ENCODE peak calls at places on chromosomes 7 and 10, in ten cellular contexts. D is SHP77; X is stimulated activated CD4-positive, alpha-beta T cell treated with anti-CD3 and anti-CD28 coated beads, Interleukin-12 subunit alpha, Interleukin-12 subunit beta, amount 100 ng/mL, for 24 hours; A is HuH-7; O is neural crest cell; R is HTR-8/SVneo; K is substantia nigra; G is fibroblast of lung; J is dorsolateral prefrontal cortex; N is T-helper 1 cell. F is an unnamed sample.

GRCh38 chr7:64890761-64891666 is 12.1 kb upstream of the ZNF273 start:
- DNase-seq in D (no peak), J (no peak), O (no peak), A (peak; percentile 20), N (no peak), X (no peak), G (no peak), R (no peak), K (no peak), F (no peak)

GRCh38 chr10:98236866-98237265 is 31.1 kb downstream of the LOXL4 start:
- DNase-seq in N (no peak), K (no peak), O (no peak), X (no peak), A (no peak), J (no peak), G (no peak), R (no peak), D (no peak), F (no peak)

GRCh38 chr7:103990991-103991390 is 1.5 kb upstream of the RELN start:
- DNase-seq in R (no peak), N (no peak), A (no peak), O (no peak), D (peak; percentile 11), G (no peak), K (no peak), J (no peak), X (no peak), F (no peak)

GRCh38 chr7:42915356-42915755 is 3.5 kb upstream of the C7orf25 start:
- DNase-seq in K (no peak), N (no peak), G (peak; percentile 21), O (no peak), R (no peak), A (no peak), J (no peak), D (no peak), X (no peak), F (peak; percentile 20)

GRCh38 chr7:150938566-150938965 is 39.6 kb downstream of the KCNH2 start:
- DNase-seq in X (no peak), R (no peak), J (no peak), G (no peak), K (no peak), N (no peak), O (no peak), D (no peak), A (no peak), F (no peak)

GRCh38 chr7:30143748-30144251 is 9.0 kb downstream of the MTURN start:
- DNase-seq in D (peak; percentile 65), O (no peak), A (no peak), N (no peak), X (no peak), R (no peak), G (peak; percentile 43), K (no peak), J (no peak), F (no peak)

GRCh38 chr10:4661572-4662255 is 164.3 kb upstream of the AKR1E2 start:
- DNase-seq in J (no peak), O (no peak), G (peak; percentile 33), K (no peak), R (no peak), X (no peak), A (no peak), N (no peak), D (no peak), F (no peak)

GRCh38 chr10:94035982-94036663 is 42.4 kb downstream of the PLCE1 start:
- DNase-seq in J (no peak), N (no peak), A (no peak), O (no peak), D (no peak), G (no peak), X (no peak), K (no peak), R (no peak), F (peak; percentile 83)

GRCh38 chr10:91598211-91598981 is 34.5 kb downstream of the PPP1R3C start:
- DNase-seq in O (no peak), G (peak; percentile 92), D (no peak), R (peak; percentile 73), J (no peak), X (no peak), K (no peak), N (no peak), A (no peak), F (no peak)

GRCh38 chr7:148882668-148883232 is 1.3 kb downstream of the EZH2 start:
- DNase-seq in O (no peak), G (no peak), K (no peak), N (no peak), R (no peak), X (no peak), J (no peak), A (no peak), D (no peak), F (no peak)

GRCh38 chr7:1974290-1974689 is 258.5 kb downstream of the MAD1L1 start:
- DNase-seq in K (no peak), R (no peak), A (no peak), X (no peak), N (no peak), D (no peak), G (no peak), J (no peak), O (no peak), F (no peak)

GRCh38 chr7:138951953-138952352 is 29.2 kb downstream of the KIAA1549 start:
- DNase-seq in X (no peak), R (no peak), A (no peak), O (no peak), J (no peak), K (no peak), D (no peak), N (no peak), G (no peak), F (no peak)

GRCh38 chr10:105102977-105103376 is 461.9 kb downstream of the SORCS3 start:
- DNase-seq in O (no peak), J (no peak), K (no peak), A (no peak), X (no peak), R (no peak), N (no peak), D (no peak), G (no peak), F (no peak)

GRCh38 chr10:59885430-59886134 is 20.8 kb downstream of the CCDC6 start:
- DNase-seq in N (no peak), R (no peak), J (no peak), X (no peak), G (no peak), O (no peak), D (no peak), K (no peak), A (no peak), F (no peak)

GRCh38 chr7:134532155-134533089 is 5.1 kb downstream of the AKR1B10 start:
- DNase-seq in J (no peak), D (no peak), K (no peak), N (no peak), O (no peak), A (no peak), X (no peak), R (no peak), G (no peak), F (no peak)

GRCh38 chr7:91892099-91892788 is 11.7 kb upstream of the MTERF1 start:
- DNase-seq in K (no peak), R (no peak), O (no peak), X (no peak), A (no peak), G (no peak), D (no peak), J (no peak), N (no peak), F (no peak)

GRCh38 chr10:60031664-60032063 is 125.3 kb upstream of the CCDC6 start:
- DNase-seq in O (no peak), J (no peak), D (no peak), K (no peak), A (no peak), X (no peak), G (no peak), R (no peak), N (no peak), F (no peak)

GRCh38 chr7:25025218-25025671 is 45.3 kb upstream of the OSBPL3 start:
- DNase-seq in D (no peak), N (no peak), O (no peak), R (peak; percentile 69), X (no peak), K (no peak), G (peak; percentile 79), A (peak; percentile 80), J (no peak), F (peak; percentile 12)